ENCODE peak calls at places on chromosomes 2 and 18, in six cellular contexts. F is EH; Z is anterior cingulate cortex; P is cardiac muscle cell; E is activated CD4-positive, alpha-beta T cell treated with anti-CD3 and anti-CD28 coated beads for 4 hours; Q is SK-MEL-5. C is an unnamed sample.
A peak's percentile ranks its signal among the peaks of the same experiment; 100 is the strongest.

GRCh38 chr2:84959045-84959493 is 11.9 kb upstream of the KCMF1 start:
- DNase-seq in F (peak; percentile 88), Z (no peak), P (no peak), E (no peak), Q (peak; percentile 53), C (peak; percentile 52)

GRCh38 chr18:78542204-78542603 is 437.4 kb upstream of the SALL3 start:
- DNase-seq in F (no peak), Z (peak; percentile 11), P (no peak), E (no peak), Q (peak; percentile 23), C (no peak)

GRCh38 chr2:232532406-232532805 is 6.4 kb downstream of the CHRND start:
- DNase-seq in F (no peak), Z (no peak), P (peak; percentile 40), E (no peak), Q (no peak), C (no peak)

GRCh38 chr2:106267997-106268396 is 73.9 kb upstream of the UXS1 start:
- DNase-seq in F (no peak), Z (no peak), P (no peak), E (no peak), Q (no peak), C (no peak)

GRCh38 chr2:130358420-130359350 is 2.8 kb downstream of the PTPN18 start:
- DNase-seq in F (no peak), Z (no peak), P (no peak), E (no peak), Q (no peak), C (no peak)

GRCh38 chr2:171923206-171923605 is 945 bp downstream of the HAT1 start:
- DNase-seq in F (peak; percentile 86), Z (no peak), P (no peak), E (no peak), Q (peak; percentile 32), C (no peak)

GRCh38 chr2:76506538-76506937 is 795.8 kb upstream of the GCFC2 start:
- DNase-seq in F (no peak), Z (no peak), P (no peak), E (no peak), Q (no peak), C (no peak)

GRCh38 chr2:203808041-203808750 is 59.4 kb upstream of the CTLA4 start:
- DNase-seq in F (peak; percentile 96), Z (no peak), P (no peak), E (no peak), Q (peak; percentile 76), C (peak; percentile 73)

GRCh38 chr2:120253021-120253882 is 600 bp downstream of the RALB start:
- DNase-seq in F (peak; percentile 86), Z (peak; percentile 82), P (peak; percentile 76), E (peak; percentile 34), Q (peak; percentile 60), C (peak; percentile 89)

GRCh38 chr2:32523711-32524110 is 104.1 kb upstream of the TTC27 start:
- DNase-seq in F (peak; percentile 5), Z (no peak), P (no peak), E (no peak), Q (no peak), C (no peak)

GRCh38 chr2:239240480-239240881 is 160.3 kb downstream of the HDAC4 start:
- DNase-seq in F (peak; percentile 40), Z (no peak), P (no peak), E (no peak), Q (no peak), C (no peak)

GRCh38 chr2:127103243-127104165 is 3.5 kb downstream of the BIN1 start:
- DNase-seq in F (no peak), Z (peak; percentile 58), P (no peak), E (no peak), Q (no peak), C (no peak)

GRCh38 chr2:86636842-86637241 is 13.2 kb upstream of the RNF103 start:
- DNase-seq in F (no peak), Z (no peak), P (no peak), E (no peak), Q (no peak), C (no peak)

GRCh38 chr18:79733996-79734770 is 54.6 kb downstream of the CTDP1 start:
- DNase-seq in F (no peak), Z (no peak), P (no peak), E (no peak), Q (no peak), C (no peak)

GRCh38 chr18:25561923-25562322 is 210.0 kb upstream of the ZNF521 start:
- DNase-seq in F (peak; percentile 37), Z (no peak), P (peak; percentile 62), E (no peak), Q (peak; percentile 40), C (peak; percentile 32)

GRCh38 chr18:79640875-79641274 is 38.7 kb upstream of the CTDP1 start:
- DNase-seq in F (no peak), Z (no peak), P (no peak), E (no peak), Q (no peak), C (no peak)

GRCh38 chr2:95352291-95353054 is 50.0 kb upstream of the FAHD2A start:
- DNase-seq in F (no peak), Z (no peak), P (no peak), E (no peak), Q (no peak), C (no peak)

GRCh38 chr2:29518988-29519925 is 402.1 kb downstream of the ALK start:
- DNase-seq in F (peak; percentile 83), Z (no peak), P (no peak), E (no peak), Q (no peak), C (peak; percentile 60)

GRCh38 chr2:232142049-232142448 is 180.5 kb downstream of the DIS3L2 start:
- DNase-seq in F (peak; percentile 43), Z (no peak), P (peak; percentile 65), E (peak; percentile 6), Q (peak; percentile 65), C (peak; percentile 23)

GRCh38 chr2:52968043-52968442 is 799.6 kb upstream of the CHAC2 start:
- DNase-seq in F (no peak), Z (no peak), P (no peak), E (no peak), Q (no peak), C (no peak)

GRCh38 chr18:3716116-3716660 is 266.2 kb downstream of the TGIF1 start:
- DNase-seq in F (no peak), Z (no peak), P (no peak), E (no peak), Q (no peak), C (no peak)

GRCh38 chr2:82084679-82085392 is 1780.3 kb upstream of the LRRTM1 start:
- DNase-seq in F (no peak), Z (no peak), P (no peak), E (no peak), Q (no peak), C (no peak)

GRCh38 chr18:58178476-58178875 is 134.4 kb downstream of the NEDD4L start:
- DNase-seq in F (peak; percentile 69), Z (no peak), P (no peak), E (no peak), Q (no peak), C (no peak)